ENCODE peak calls at places on chromosomes 2 and 18, in ten cellular contexts. E is heart left ventricle, I is transverse colon, W is endothelial cell of umbilical vein, P is right lobe of liver, J is upper lobe of left lung, G is ovary, S is uterus, Z is breast epithelium, X is HCT116. B is an unnamed sample.
A peak's percentile ranks its signal among the peaks of the same experiment; 100 is the strongest.

GRCh38 chr2:128260239-128261138 is 58.2 kb downstream of the HS6ST1 start:
- DNase-seq in E (peak; percentile 58), I (no peak), W (peak; percentile 59), P (no peak), J (peak; percentile 72), G (no peak), S (no peak), Z (no peak), X (peak; percentile 4), B (peak; percentile 84)

GRCh38 chr2:151472966-151473365 is 63.3 kb downstream of the RIF1 start:
- DNase-seq in E (no peak), I (no peak), W (no peak), P (no peak), J (no peak), G (no peak), S (no peak), Z (no peak), X (no peak), B (no peak)

GRCh38 chr2:239612133-239612532 is 211.3 kb upstream of the HDAC4 start:
- DNase-seq in E (no peak), I (no peak), W (no peak), P (no peak), J (no peak), G (no peak), S (peak; percentile 6), Z (no peak), X (no peak), B (no peak)

GRCh38 chr18:59961086-59961485 is 61.3 kb downstream of the PMAIP1 start:
- DNase-seq in E (no peak), I (peak; percentile 12), W (no peak), P (no peak), J (peak; percentile 30), G (no peak), S (no peak), Z (no peak), X (no peak), B (no peak)

GRCh38 chr2:15943914-15944313 is 3.6 kb downstream of the MYCN start:
- DNase-seq in E (no peak), I (no peak), W (peak; percentile 12), P (no peak), J (no peak), G (peak; percentile 31), S (no peak), Z (no peak), X (no peak), B (no peak)

GRCh38 chr2:61117534-61117933 is 44.5 kb upstream of the C2orf74 start:
- DNase-seq in E (no peak), I (no peak), W (no peak), P (no peak), J (no peak), G (no peak), S (no peak), Z (no peak), X (no peak), B (no peak)

GRCh38 chr2:102032368-102033027 is 40.7 kb downstream of the IL1R2 start:
- DNase-seq in E (no peak), I (no peak), W (no peak), P (no peak), J (no peak), G (no peak), S (no peak), Z (no peak), X (no peak), B (no peak)

GRCh38 chr2:128250409-128251025 is 68.2 kb downstream of the HS6ST1 start:
- DNase-seq in E (no peak), I (no peak), W (no peak), P (no peak), J (no peak), G (no peak), S (no peak), Z (no peak), X (no peak), B (peak; percentile 38)

DNA sequence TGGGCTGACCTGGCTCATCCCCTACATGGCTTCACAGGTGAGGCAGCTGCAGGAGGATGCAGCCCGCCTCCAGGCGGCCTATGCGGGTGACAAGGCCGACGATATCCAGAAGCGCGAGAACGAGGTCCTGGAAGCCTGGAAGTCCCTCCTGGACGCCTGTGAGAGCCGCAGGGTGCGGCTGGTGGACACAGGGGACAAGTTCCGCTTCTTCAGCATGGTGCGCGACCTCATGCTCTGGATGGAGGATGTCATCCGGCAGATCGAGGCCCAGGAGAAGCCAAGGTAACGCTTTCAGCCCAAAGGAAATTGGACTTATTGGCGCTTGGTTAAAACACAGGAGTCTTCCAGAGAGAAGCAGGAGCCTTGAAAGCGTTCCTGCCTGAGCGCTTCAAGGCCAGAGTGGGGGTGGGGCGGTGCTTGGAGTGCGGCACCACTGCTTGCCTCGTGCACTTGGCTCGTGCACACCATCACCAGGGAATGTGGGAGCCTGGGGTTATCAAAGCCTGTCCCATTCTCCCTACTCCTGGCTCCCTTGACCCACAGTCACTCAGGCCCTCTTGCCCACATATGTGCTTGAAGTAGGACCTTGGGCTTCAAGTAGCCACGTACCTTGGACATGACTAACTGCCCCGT is 69.8 kb upstream of the EML6 start:
- DNase-seq in E (no peak), I (no peak), W (no peak), P (no peak), J (no peak), G (peak; percentile 48), S (no peak), Z (no peak), X (no peak), B (no peak)
- H3K36me3 ChIP-seq in E (peaks cover 100% of the 10 kb centered on the region), I (peaks cover 84% of the 10 kb centered on the region), W (peaks cover 53% of the 10 kb centered on the region), P (peaks cover 95% of the 10 kb centered on the region), J (peaks cover 94% of the 10 kb centered on the region), G (no peaks in the 10 kb centered on the region), S (no peaks in the 10 kb centered on the region), Z (peaks cover 8% of the 10 kb centered on the region), X (peaks cover 35% of the 10 kb centered on the region), B (peaks cover 95% of the 10 kb centered on the region)

DNA sequence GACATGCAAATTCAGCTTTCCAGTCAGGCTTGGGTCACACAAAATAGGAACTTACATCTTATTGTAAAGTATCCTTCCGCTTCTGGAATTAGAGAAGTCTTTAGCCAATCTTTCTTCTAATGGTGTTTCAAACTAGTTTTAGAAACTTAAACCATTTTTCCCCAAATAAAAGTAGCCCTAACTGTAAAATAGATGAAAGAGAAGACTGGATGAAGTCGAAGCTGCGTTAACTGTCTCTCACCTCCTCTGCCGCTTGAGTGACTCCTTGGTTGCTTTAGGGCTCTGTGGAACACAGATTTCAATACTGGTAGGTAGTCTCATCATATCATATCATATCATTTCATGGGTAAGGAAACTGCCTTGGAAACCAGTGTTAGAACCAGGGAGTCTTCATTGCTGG is 498.4 kb downstream of the XIRP2 start:
- DNase-seq in E (no peak), I (no peak), W (no peak), P (no peak), J (no peak), G (no peak), S (no peak), Z (no peak), X (no peak), B (no peak)
- TF ChIP-seq POLR2A in E (no peak), I (no peak), W (no peak), P (no peak), J (no peak), G (no peak), S (no peak), Z (no peak), X (no peak), B (no peak)

DNA sequence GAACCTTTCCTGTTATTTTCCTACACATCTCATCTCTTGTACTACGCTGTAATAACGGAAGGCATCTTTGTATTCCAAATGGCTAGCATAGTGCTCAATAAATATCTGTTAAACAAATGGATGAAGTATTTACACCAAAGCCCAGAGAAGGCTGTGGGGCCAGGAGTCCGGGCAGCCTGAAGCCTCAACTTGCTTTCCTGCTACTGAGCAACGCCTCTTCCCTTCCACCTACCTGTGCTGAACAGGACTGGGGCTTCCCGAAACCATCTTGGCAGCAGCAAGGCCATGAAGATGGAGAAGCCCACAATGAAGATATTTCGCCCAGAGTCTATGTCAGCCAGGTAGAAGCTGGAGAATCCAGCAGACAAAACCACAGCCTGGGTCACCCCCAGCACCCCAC is 2.5 kb upstream of the NHEJ1 start:
- DNase-seq in E (no peak), I (no peak), W (no peak), P (no peak), J (no peak), G (no peak), S (no peak), Z (no peak), X (no peak), B (no peak)
- H3K27ac ChIP-seq in E (no peak overlapping the region), I (no peak overlapping the region), W (no peak overlapping the region), P (no peak overlapping the region), J (no peak overlapping the region), G (no peak overlapping the region), S (no peak overlapping the region), Z (no peak overlapping the region), X (no peak overlapping the region), B (no peak overlapping the region)

DNA sequence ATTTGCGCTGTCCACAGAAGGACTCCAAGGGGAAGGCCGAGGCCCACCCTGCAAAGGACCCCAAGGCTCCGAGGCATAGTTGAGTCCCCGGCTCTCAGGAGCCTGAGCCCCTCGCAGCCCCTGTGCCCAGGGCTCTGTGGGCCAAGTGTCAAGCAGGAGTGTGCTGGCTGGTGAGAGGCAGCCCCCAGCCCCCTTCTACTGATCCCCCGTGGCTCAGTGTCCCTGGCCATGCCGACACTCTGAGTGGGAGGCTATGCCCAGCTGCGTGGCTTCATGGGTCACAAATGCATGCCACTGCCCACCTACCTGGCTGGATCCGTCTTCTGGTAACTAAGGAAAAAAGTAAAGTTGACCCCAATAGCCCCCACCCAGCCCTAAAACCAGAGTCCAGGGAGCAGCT is 172.7 kb downstream of the TNS1 start:
- DNase-seq in E (no peak), I (no peak), W (no peak), P (peak; percentile 34), J (no peak), G (no peak), S (no peak), Z (no peak), X (no peak), B (no peak)
- H3K36me3 ChIP-seq in E (peaks cover 82% of the 10 kb centered on the region), I (peaks cover 10% of the 10 kb centered on the region), W (no peaks in the 10 kb centered on the region), P (peaks cover 56% of the 10 kb centered on the region), J (peaks cover 64% of the 10 kb centered on the region), G (no peaks in the 10 kb centered on the region), S (no peaks in the 10 kb centered on the region), Z (no peaks in the 10 kb centered on the region), X (no peaks in the 10 kb centered on the region), B (peaks cover 55% of the 10 kb centered on the region)

GRCh38 chr2:176139170-176139611 is 9.7 kb downstream of the HOXD8 start:
- DNase-seq in E (no peak), I (no peak), W (peak; percentile 74), P (no peak), J (no peak), G (peak; percentile 38), S (peak; percentile 28), Z (no peak), X (no peak), B (peak; percentile 68)

GRCh38 chr2:176139621-176140020 is 10.1 kb downstream of the HOXD8 start:
- DNase-seq in E (no peak), I (no peak), W (no peak), P (no peak), J (no peak), G (peak; percentile 58), S (peak; percentile 55), Z (no peak), X (no peak), B (no peak)

GRCh38 chr2:176138526-176139169 is 9.1 kb downstream of the HOXD8 start:
- DNase-seq in E (no peak), I (no peak), W (peak; percentile 75), P (no peak), J (no peak), G (no peak), S (peak; percentile 43), Z (no peak), X (no peak), B (peak; percentile 61)

GRCh38 chr2:176140130-176140519 is 10.6 kb downstream of the HOXD8 start:
- DNase-seq in E (no peak), I (no peak), W (peak; percentile 61), P (no peak), J (no peak), G (peak; percentile 72), S (peak; percentile 65), Z (no peak), X (no peak), B (peak; percentile 69)

GRCh38 chr2:176140520-176141317 is 10.6 kb upstream of the HOXD4 start:
- DNase-seq in E (peak; percentile 64), I (peak; percentile 76), W (peak; percentile 82), P (peak; percentile 72), J (peak; percentile 55), G (peak; percentile 84), S (peak; percentile 88), Z (no peak), X (peak; percentile 48), B (peak; percentile 84)
- TF ChIP-seq POLR2A in E (no peak), I (no peak), W (peak; percentile 58), P (no peak), J (no peak), G (no peak), S (no peak), Z (no peak), X (no peak), B (no peak)